ENCODE peak calls at places on chromosomes 3 and 15, in eight cellular contexts. H, R, V, S, D, N, K and W are unnamed samples.

GRCh38 chr15:101203607-101204006 is 48.2 kb downstream of the CHSY1 start:
- DNase-seq in H (no peak), R (no peak), V (no peak), S (no peak), D (no peak), N (no peak), K (no peak), W (no peak)

GRCh38 chr3:149585401-149585726 is 72.5 kb downstream of the WWTR1 start:
- DNase-seq in H (no peak), R (no peak), V (no peak), S (no peak), D (no peak), N (no peak), K (no peak), W (no peak)

GRCh38 chr3:174223042-174223441 is 636.1 kb upstream of the NAALADL2 start:
- DNase-seq in H (no peak), R (no peak), V (no peak), S (no peak), D (no peak), N (no peak), K (no peak), W (no peak)

GRCh38 chr3:134768845-134769244 is 26.2 kb upstream of the EPHB1 start:
- DNase-seq in H (no peak), R (no peak), V (no peak), S (no peak), D (no peak), N (no peak), K (no peak), W (no peak)

GRCh38 chr15:33194704-33195261 is at the start of gene FMN1:
- DNase-seq in H (peak; percentile 94), R (peak; percentile 94), V (peak; percentile 96), S (peak; percentile 95), D (peak; percentile 92), N (peak; percentile 77), K (peak; percentile 98), W (peak; percentile 86)

GRCh38 chr3:31680072-31680870 is 147.5 kb downstream of the STT3B start:
- DNase-seq in H (no peak), R (no peak), V (no peak), S (no peak), D (peak; percentile 32), N (no peak), K (no peak), W (no peak)

GRCh38 chr15:59657635-59658125 is 365 bp upstream of the GTF2A2 start:
- DNase-seq in H (no peak), R (no peak), V (no peak), S (no peak), D (no peak), N (no peak), K (no peak), W (no peak)

GRCh38 chr3:105399611-105400010 is 32.9 kb downstream of the ALCAM start:
- DNase-seq in H (no peak), R (no peak), V (no peak), S (no peak), D (no peak), N (no peak), K (no peak), W (no peak)

GRCh38 chr15:26069204-26069603 is 206.1 kb upstream of the ATP10A start:
- DNase-seq in H (no peak), R (no peak), V (no peak), S (no peak), D (no peak), N (no peak), K (no peak), W (no peak)

GRCh38 chr3:120170223-120170622 is 76.0 kb upstream of the GSK3B start:
- DNase-seq in H (peak; percentile 30), R (no peak), V (no peak), S (peak; percentile 61), D (peak; percentile 13), N (peak; percentile 65), K (no peak), W (no peak)

GRCh38 chr3:43093974-43094373 is 11.9 kb downstream of the POMGNT2 start:
- DNase-seq in H (no peak), R (no peak), V (no peak), S (no peak), D (no peak), N (no peak), K (no peak), W (no peak)

GRCh38 chr15:69209661-69210060 is 49.2 kb downstream of the GLCE start:
- DNase-seq in H (no peak), R (no peak), V (no peak), S (no peak), D (no peak), N (no peak), K (no peak), W (no peak)

GRCh38 chr15:74994236-74994635 is 1.1 kb upstream of the SCAMP5 start:
- DNase-seq in H (no peak), R (no peak), V (no peak), S (no peak), D (no peak), N (no peak), K (peak; percentile 37), W (no peak)

GRCh38 chr3:14238356-14238755 is 59.7 kb downstream of the LSM3 start:
- DNase-seq in H (no peak), R (no peak), V (no peak), S (no peak), D (peak; percentile 15), N (no peak), K (no peak), W (no peak)

GRCh38 chr15:69750253-69750652 is 297.6 kb downstream of the RPLP1 start:
- DNase-seq in H (no peak), R (no peak), V (no peak), S (no peak), D (no peak), N (no peak), K (no peak), W (no peak)

GRCh38 chr3:9088431-9089353 is 125.4 kb upstream of the RAD18 start:
- DNase-seq in H (no peak), R (peak; percentile 36), V (no peak), S (no peak), D (no peak), N (no peak), K (no peak), W (no peak)

GRCh38 chr15:99446565-99447496 is 119.0 kb upstream of the MEF2A start:
- DNase-seq in H (no peak), R (no peak), V (no peak), S (no peak), D (peak; percentile 42), N (no peak), K (no peak), W (no peak)

GRCh38 chr15:77819841-77820728 is 187.4 kb upstream of the LINGO1 start:
- DNase-seq in H (no peak), R (no peak), V (peak; percentile 70), S (peak; percentile 70), D (no peak), N (no peak), K (no peak), W (no peak)

GRCh38 chr3:129664040-129664646 is 57.7 kb upstream of the PLXND1 start:
- DNase-seq in H (no peak), R (no peak), V (no peak), S (no peak), D (no peak), N (no peak), K (no peak), W (no peak)

GRCh38 chr3:112775011-112775742 is 71.5 kb downstream of the CD200R1L start:
- DNase-seq in H (no peak), R (no peak), V (no peak), S (peak; percentile 44), D (no peak), N (peak; percentile 41), K (no peak), W (no peak)

GRCh38 chr15:70376031-70376928 is 278.6 kb upstream of the TLE3 start:
- DNase-seq in H (no peak), R (no peak), V (no peak), S (no peak), D (no peak), N (no peak), K (no peak), W (no peak)

GRCh38 chr15:49273734-49274318 is 103.8 kb downstream of the GALK2 start:
- DNase-seq in H (no peak), R (no peak), V (no peak), S (no peak), D (no peak), N (no peak), K (no peak), W (no peak)

GRCh38 chr3:40780801-40781406 is 256.1 kb downstream of the ZNF621 start:
- DNase-seq in H (no peak), R (peak; percentile 64), V (no peak), S (no peak), D (peak; percentile 60), N (no peak), K (no peak), W (no peak)

GRCh38 chr3:133745981-133746721 is at the start of gene TF:
- DNase-seq in H (peak; percentile 6), R (peak; percentile 30), V (peak; percentile 29), S (no peak), D (no peak), N (no peak), K (peak; percentile 88), W (no peak)

GRCh38 chr3:195850857-195851531 is 39.3 kb upstream of the MUC4 start:
- DNase-seq in H (peak; percentile 92), R (peak; percentile 86), V (peak; percentile 90), S (peak; percentile 88), D (peak; percentile 94), N (peak; percentile 80), K (peak; percentile 86), W (peak; percentile 84)

GRCh38 chr15:75171408-75171807 is 30.3 kb upstream of the C15orf39 start:
- DNase-seq in H (peak; percentile 29), R (no peak), V (no peak), S (no peak), D (no peak), N (peak; percentile 31), K (no peak), W (no peak)

GRCh38 chr15:57306944-57307411 is 69.3 kb upstream of the CGNL1 start:
- DNase-seq in H (no peak), R (no peak), V (no peak), S (no peak), D (no peak), N (no peak), K (no peak), W (no peak)

GRCh38 chr15:90959894-90960293 is 5.2 kb downstream of the RCCD1 start:
- DNase-seq in H (no peak), R (peak; percentile 66), V (no peak), S (no peak), D (peak; percentile 50), N (no peak), K (peak; percentile 80), W (no peak)

GRCh38 chr3:54278960-54279359 is 156.6 kb downstream of the CACNA2D3 start:
- DNase-seq in H (no peak), R (no peak), V (no peak), S (peak; percentile 14), D (no peak), N (no peak), K (no peak), W (no peak)

GRCh38 chr15:35557544-35557943 is 11.6 kb upstream of the DPH6 start:
- DNase-seq in H (no peak), R (no peak), V (no peak), S (peak; percentile 48), D (no peak), N (peak; percentile 70), K (no peak), W (no peak)

GRCh38 chr3:44762170-44762677 is 630 bp downstream of the KIF15 start:
- DNase-seq in H (no peak), R (no peak), V (no peak), S (no peak), D (no peak), N (no peak), K (no peak), W (no peak)

GRCh38 chr3:188602111-188602510 is 448.2 kb downstream of the LPP start:
- DNase-seq in H (no peak), R (no peak), V (no peak), S (no peak), D (no peak), N (no peak), K (no peak), W (no peak)

GRCh38 chr3:12959395-12959794 is 113.8 kb downstream of the IQSEC1 start:
- DNase-seq in H (no peak), R (no peak), V (no peak), S (no peak), D (no peak), N (no peak), K (no peak), W (no peak)

GRCh38 chr15:66824374-66824773 is 122.3 kb downstream of the SMAD6 start:
- DNase-seq in H (no peak), R (no peak), V (no peak), S (no peak), D (no peak), N (no peak), K (no peak), W (no peak)